ENCODE peak calls at places on chromosome 4, in ten cellular contexts. M is left ventricle myocardium inferior; H is K562; V is uterus; P is small intestine; Y is fibroblast of lung; J is tibial nerve; C is CD4-positive, alpha-beta T cell; I is CD8-positive, alpha-beta memory T cell; L is GM23338. U is an unnamed sample.

GRCh38 chr4:10018818-10019438 is 2.4 kb downstream of the SLC2A9 start:
- DNase-seq in M (peak; percentile 99), H (peak; percentile 92), V (peak; percentile 98), P (peak; percentile 93), Y (peak; percentile 94), J (peak; percentile 94), C (peak; percentile 94), I (peak; percentile 78), L (peak; percentile 95), U (peak; percentile 92)

GRCh38 chr4:23932935-23933334 is 43.1 kb upstream of the PPARGC1A start:
- DNase-seq in M (no peak), H (no peak), V (no peak), P (no peak), Y (peak; percentile 77), J (no peak), C (no peak), I (no peak), L (peak; percentile 88), U (no peak)

GRCh38 chr4:17398035-17398434 is 113.9 kb downstream of the QDPR start:
- DNase-seq in M (no peak), H (no peak), V (peak; percentile 56), P (no peak), Y (no peak), J (no peak), C (no peak), I (no peak), L (no peak), U (no peak)

GRCh38 chr4:82201805-82202636 is 171.8 kb downstream of the HNRNPD start:
- DNase-seq in M (no peak), H (peak; percentile 72), V (no peak), P (peak; percentile 42), Y (peak; percentile 20), J (no peak), C (peak; percentile 12), I (peak; percentile 8), L (peak; percentile 91), U (peak; percentile 12)

GRCh38 chr4:30600246-30600645 is 119.9 kb upstream of the PCDH7 start:
- DNase-seq in M (no peak), H (no peak), V (no peak), P (no peak), Y (peak; percentile 47), J (no peak), C (no peak), I (no peak), L (peak; percentile 43), U (no peak)

GRCh38 chr4:85147481-85148076 is 181.1 kb upstream of the WDFY3 start:
- DNase-seq in M (peak; percentile 38), H (peak; percentile 62), V (peak; percentile 34), P (peak; percentile 68), Y (peak; percentile 56), J (peak; percentile 47), C (no peak), I (no peak), L (peak; percentile 88), U (no peak)

GRCh38 chr4:70225824-70226223 is at the start of gene FDCSP:
- DNase-seq in M (no peak), H (no peak), V (no peak), P (no peak), Y (no peak), J (no peak), C (no peak), I (no peak), L (no peak), U (no peak)

GRCh38 chr4:29596228-29596627 is 1123.9 kb upstream of the PCDH7 start:
- DNase-seq in M (no peak), H (no peak), V (no peak), P (no peak), Y (no peak), J (no peak), C (no peak), I (no peak), L (no peak), U (no peak)

DNA sequence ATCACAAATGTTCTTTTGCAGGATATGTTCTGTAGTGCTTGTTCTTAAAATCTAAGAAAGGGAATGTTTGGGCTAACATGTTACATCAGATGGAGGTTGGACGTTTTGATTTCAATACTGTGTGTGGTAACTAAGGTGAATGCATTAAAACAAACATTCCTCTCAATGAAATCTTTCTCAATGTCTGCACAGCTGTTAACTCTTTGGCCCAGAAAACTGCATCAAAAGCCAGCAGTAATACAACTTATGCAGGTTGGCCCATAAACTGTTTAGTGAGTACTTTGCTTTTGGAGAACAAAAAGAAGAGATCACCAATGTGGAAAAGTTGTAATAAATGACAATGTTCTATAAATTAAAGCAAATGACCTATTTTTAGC is 18.1 kb downstream of the ARSJ start:
- DNase-seq in M (no peak), H (no peak), V (no peak), P (no peak), Y (peak; percentile 71), J (no peak), C (no peak), I (no peak), L (no peak), U (no peak)
- H3K27ac ChIP-seq in M (no peak overlapping the region), H (no peak overlapping the region), V (no peak overlapping the region), P (no peak overlapping the region), Y (peak overlapping the region; percentile 84), J (no peak overlapping the region), C (no peak overlapping the region), I (no peak overlapping the region), L (no peak overlapping the region), U (no peak overlapping the region)

DNA sequence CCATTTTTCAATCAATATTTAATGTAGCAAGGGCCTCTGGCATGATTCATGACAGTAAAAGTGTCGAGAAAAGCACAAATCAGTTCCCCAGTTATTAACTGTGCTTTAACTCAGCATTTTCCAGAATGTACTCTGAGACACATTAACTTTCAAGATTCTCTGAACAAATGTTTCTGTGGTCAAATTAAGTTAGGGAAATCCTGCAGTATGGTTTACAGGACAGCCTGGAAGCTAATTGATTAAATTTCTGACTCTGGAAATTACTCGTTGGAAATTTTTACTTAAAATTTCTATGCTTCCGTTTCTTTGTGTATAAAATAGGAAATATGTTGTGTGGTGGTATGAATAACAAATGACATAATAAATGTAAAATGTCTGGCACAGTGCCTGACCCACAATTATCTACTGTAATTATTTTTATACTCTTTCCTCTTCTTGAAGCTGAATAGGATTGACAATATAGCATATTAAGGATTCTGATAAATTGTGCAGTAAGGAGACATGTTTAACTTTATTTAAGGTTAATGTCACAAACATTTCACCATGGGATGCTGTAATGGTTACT is 33.7 kb downstream of the STK32B start:
- DNase-seq in M (no peak), H (no peak), V (no peak), P (no peak), Y (peak; percentile 35), J (no peak), C (no peak), I (no peak), L (no peak), U (no peak)
- H3K27ac ChIP-seq in M (no peak overlapping the region), H (no peak overlapping the region), V (no peak overlapping the region), P (no peak overlapping the region), Y (no peak overlapping the region), J (no peak overlapping the region), C (no peak overlapping the region), I (no peak overlapping the region), L (no peak overlapping the region), U (no peak overlapping the region)

GRCh38 chr4:2250003-2250763 is 8.3 kb upstream of the HAUS3 start:
- DNase-seq in M (no peak), H (no peak), V (peak; percentile 16), P (no peak), Y (no peak), J (no peak), C (no peak), I (no peak), L (no peak), U (peak; percentile 1)

GRCh38 chr4:2251795-2252529 is 9.9 kb downstream of the MXD4 start:
- DNase-seq in M (no peak), H (no peak), V (no peak), P (no peak), Y (no peak), J (no peak), C (no peak), I (peak; percentile 0), L (no peak), U (no peak)

GRCh38 chr4:2250764-2251072 is 8.8 kb upstream of the HAUS3 start:
- DNase-seq in M (no peak), H (no peak), V (no peak), P (no peak), Y (no peak), J (no peak), C (no peak), I (no peak), L (no peak), U (no peak)

GRCh38 chr4:2252530-2252924 is 9.4 kb downstream of the MXD4 start:
- DNase-seq in M (no peak), H (no peak), V (no peak), P (no peak), Y (no peak), J (no peak), C (no peak), I (peak; percentile 0), L (no peak), U (no peak)

GRCh38 chr4:2251073-2251794 is 9.3 kb upstream of the HAUS3 start:
- DNase-seq in M (peak; percentile 14), H (no peak), V (peak; percentile 13), P (no peak), Y (no peak), J (peak; percentile 8), C (no peak), I (peak; percentile 1), L (no peak), U (no peak)
- H3K27ac ChIP-seq in M (no peak overlapping the region), H (no peak overlapping the region), V (no peak overlapping the region), P (no peak overlapping the region), Y (no peak overlapping the region), J (no peak overlapping the region), C (no peak overlapping the region), I (no peak overlapping the region), L (no peak overlapping the region), U (no peak overlapping the region)

GRCh38 chr4:110165382-110166285 is 32.8 kb downstream of the ELOVL6 start:
- DNase-seq in M (no peak), H (peak; percentile 45), V (no peak), P (peak; percentile 62), Y (peak; percentile 84), J (no peak), C (peak; percentile 50), I (peak; percentile 6), L (no peak), U (peak; percentile 89)

GRCh38 chr4:110163327-110164070 is 34.9 kb downstream of the ELOVL6 start:
- DNase-seq in M (no peak), H (no peak), V (no peak), P (peak; percentile 64), Y (peak; percentile 92), J (no peak), C (no peak), I (no peak), L (no peak), U (no peak)

GRCh38 chr4:110164856-110165255 is 33.6 kb downstream of the ELOVL6 start:
- DNase-seq in M (no peak), H (no peak), V (no peak), P (peak; percentile 19), Y (no peak), J (no peak), C (no peak), I (no peak), L (no peak), U (no peak)

GRCh38 chr4:110160616-110161015 is 37.8 kb downstream of the ELOVL6 start:
- DNase-seq in M (no peak), H (no peak), V (no peak), P (no peak), Y (no peak), J (no peak), C (no peak), I (no peak), L (no peak), U (no peak)

DNA sequence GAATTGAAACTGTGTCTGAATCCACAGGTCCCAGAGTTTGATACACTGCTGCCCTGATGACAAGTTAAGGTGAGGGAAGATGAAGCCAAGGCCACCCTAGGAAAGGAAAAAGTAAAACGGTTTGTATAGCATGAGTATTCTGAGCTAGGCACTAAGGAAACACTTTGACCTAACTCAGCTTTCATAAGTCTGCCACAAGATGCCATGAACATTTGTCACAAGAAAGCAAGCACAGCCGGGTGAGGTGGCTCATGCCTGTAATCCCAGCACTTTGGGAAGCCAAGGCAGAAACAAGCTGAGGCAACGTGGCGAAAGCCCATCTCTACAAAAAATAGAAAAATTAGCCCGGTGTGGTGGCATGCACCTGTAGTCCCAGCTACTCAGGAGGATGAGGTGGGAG is 34.2 kb downstream of the ELOVL6 start:
- DNase-seq in M (no peak), H (no peak), V (no peak), P (peak; percentile 35), Y (peak; percentile 76), J (no peak), C (no peak), I (no peak), L (no peak), U (no peak)
- H3K27ac ChIP-seq in M (no peak overlapping the region), H (no peak overlapping the region), V (no peak overlapping the region), P (no peak overlapping the region), Y (peak overlapping the region; percentile 44), J (no peak overlapping the region), C (no peak overlapping the region), I (no peak overlapping the region), L (peak overlapping the region; percentile 46), U (no peak overlapping the region)